ENCODE peak calls at places on chromosomes 2 and 18, in four cellular contexts. V, B, R and E are unnamed samples. For H3K9me3, the result is how much of the 10 kb centered on the place peaks cover.

GRCh38 chr2:12126325-12126724 is 379.9 kb downstream of the LPIN1 start:
- DNase-seq in V (no peak), B (no peak), R (no peak), E (no peak)

GRCh38 chr18:2906522-2907458 is 60.0 kb downstream of the EMILIN2 start:
- DNase-seq in V (no peak), B (no peak), R (peak), E (no peak)

GRCh38 chr18:35432565-35433001 is 55.4 kb upstream of the ZNF396 start:
- DNase-seq in V (no peak), B (no peak), R (no peak), E (no peak)

GRCh38 chr2:11719230-11719977 is 27.0 kb upstream of the LPIN1 start:
- DNase-seq in V (no peak), B (no peak), R (no peak), E (no peak)

GRCh38 chr2:231745303-231746038 is 35.6 kb downstream of the PDE6D start:
- DNase-seq in V (no peak), B (no peak), R (no peak), E (no peak)

GRCh38 chr2:237257471-237257951 is 156.5 kb downstream of the COL6A3 start:
- DNase-seq in V (no peak), B (no peak), R (no peak), E (no peak)

GRCh38 chr2:139550341-139550740 is 770.2 kb upstream of the NXPH2 start:
- DNase-seq in V (no peak), B (no peak), R (no peak), E (no peak)

GRCh38 chr2:43178602-43179542 is 47.5 kb downstream of the ZFP36L2 start:
- DNase-seq in V (peak), B (no peak), R (peak), E (peak)

GRCh38 chr2:17442334-17442733 is 75.9 kb downstream of the RAD51AP2 start:
- DNase-seq in V (peak), B (no peak), R (no peak), E (no peak)

GRCh38 chr2:177535968-177536514 is 143.5 kb downstream of the AGPS start:
- DNase-seq in V (no peak), B (no peak), R (no peak), E (no peak)

GRCh38 chr2:100666996-100667395 is 104.2 kb downstream of the PDCL3 start:
- DNase-seq in V (no peak), B (no peak), R (no peak), E (no peak)

GRCh38 chr2:215452725-215453124 is 16.9 kb upstream of the FN1 start:
- DNase-seq in V (no peak), B (no peak), R (no peak), E (no peak)

GRCh38 chr2:120983344-120983743 is 247.7 kb downstream of the GLI2 start:
- DNase-seq in V (no peak), B (no peak), R (no peak), E (no peak)

GRCh38 chr2:1546023-1546591 is 132.8 kb downstream of the TPO start:
- DNase-seq in V (no peak), B (no peak), R (no peak), E (no peak)

GRCh38 chr18:40357536-40357935 is 1597.5 kb upstream of the PIK3C3 start:
- DNase-seq in V (no peak), B (no peak), R (no peak), E (no peak)

GRCh38 chr2:204126705-204127104 is 190.1 kb downstream of the ICOS start:
- DNase-seq in V (no peak), B (no peak), R (no peak), E (no peak)

GRCh38 chr2:160241251-160242137 is 41.4 kb upstream of the ITGB6 start:
- DNase-seq in V (peak), B (no peak), R (no peak), E (peak)

GRCh38 chr2:187299122-187299906 is 148.7 kb downstream of the CALCRL start:
- DNase-seq in V (no peak), B (no peak), R (no peak), E (no peak)

DNA sequence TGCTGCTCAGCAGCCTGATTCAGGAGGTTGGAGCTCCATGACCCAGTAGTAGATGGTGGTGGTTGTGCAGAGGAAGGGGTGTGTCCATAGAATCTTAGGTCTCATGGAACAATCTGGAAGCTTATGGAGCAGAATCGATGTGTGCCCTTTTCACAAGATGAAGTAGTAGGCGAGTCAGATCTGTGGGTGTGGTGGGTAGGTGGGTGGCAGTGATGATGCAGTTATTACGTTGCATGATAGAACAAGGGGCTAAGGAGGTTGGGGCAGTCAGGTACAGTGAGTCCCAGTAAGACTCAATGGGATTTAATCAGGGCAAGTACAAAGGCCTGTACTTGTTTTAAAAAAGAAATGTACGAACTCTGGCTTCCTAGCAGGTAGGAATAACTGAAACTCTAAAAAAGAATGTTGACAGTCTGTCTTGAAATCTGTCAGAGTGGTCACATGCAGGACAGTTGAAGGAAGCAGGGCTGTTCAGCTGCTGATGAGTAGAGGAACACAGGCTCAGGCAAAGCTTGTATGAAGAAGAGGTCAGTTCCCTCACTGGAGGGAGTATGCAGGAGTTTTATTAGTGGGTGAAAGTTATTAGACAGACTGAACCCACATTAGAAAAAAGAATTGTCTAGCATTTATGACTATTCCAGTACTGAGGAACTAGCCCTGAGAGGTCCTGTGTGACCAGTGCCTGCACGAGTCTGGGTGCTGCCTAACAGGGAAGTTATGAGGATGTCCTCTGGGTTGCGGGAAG is 9.3 kb downstream of the TET3 start:
- DNase-seq in V (no peak), B (no peak), R (no peak), E (no peak)
- TF ChIP-seq CTCF in V (no peak), B (no peak), R (no peak), E (no peak)

GRCh38 chr18:66990909-66991308 is 387.0 kb upstream of the CDH19 start:
- DNase-seq in V (no peak), B (no peak), R (no peak), E (no peak)

GRCh38 chr18:66995270-66995669 is 391.4 kb upstream of the CDH19 start:
- DNase-seq in V (no peak), B (no peak), R (no peak), E (no peak)

GRCh38 chr18:66994790-66995189 is 390.9 kb upstream of the CDH19 start:
- DNase-seq in V (no peak), B (no peak), R (no peak), E (no peak)

GRCh38 chr18:66999003-66999402 is 395.1 kb upstream of the CDH19 start:
- DNase-seq in V (no peak), B (no peak), R (no peak), E (no peak)

DNA sequence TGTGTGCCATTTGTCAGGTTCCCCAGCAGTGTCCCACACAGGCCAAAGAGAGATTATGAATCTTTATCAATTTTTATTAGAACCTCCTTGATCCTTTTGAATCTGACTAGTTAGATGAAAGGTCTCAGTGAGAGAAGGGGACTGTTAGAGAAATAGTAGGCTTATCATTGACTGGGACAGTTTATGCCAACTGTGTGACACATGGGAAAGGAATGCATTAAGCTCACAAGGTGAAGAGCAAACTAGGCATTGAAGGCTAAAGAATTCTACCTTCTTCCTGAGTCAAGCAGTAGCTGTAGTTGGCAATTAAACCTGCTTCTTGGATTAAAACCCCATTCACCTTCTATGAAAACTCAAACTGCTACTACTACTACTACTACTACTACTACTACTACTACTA is 389.6 kb upstream of the CDH19 start:
- DNase-seq in V (no peak), B (no peak), R (no peak), E (no peak)
- H3K9me3 ChIP-seq in V (under half), B (under half), R (under half), E (under half)

GRCh38 chr2:33599175-33599942 is at the start of gene FAM98A:
- DNase-seq in V (peak), B (peak), R (peak), E (peak)
- TF ChIP-seq CTCF in V (no peak), B (no peak), R (no peak), E (no peak)

GRCh38 chr18:75305984-75306383 is 95.4 kb downstream of the TSHZ1 start:
- DNase-seq in V (no peak), B (no peak), R (no peak), E (no peak)
- H3K9me3 ChIP-seq in V (under half), B (under half), R (under half), E (under half)

GRCh38 chr2:20356042-20356441 is 5.4 kb upstream of the PUM2 start:
- DNase-seq in V (peak), B (no peak), R (no peak), E (no peak)
- TF ChIP-seq CTCF in V (no peak), B (no peak), R (no peak), E (no peak)

GRCh38 chr2:501667-502066 is 175.5 kb downstream of the TMEM18 start:
- DNase-seq in V (no peak), B (no peak), R (no peak), E (no peak)

GRCh38 chr2:497770-498492 is 179.3 kb downstream of the TMEM18 start:
- DNase-seq in V (no peak), B (no peak), R (no peak), E (no peak)

GRCh38 chr2:498493-499178 is 178.6 kb downstream of the TMEM18 start:
- DNase-seq in V (no peak), B (no peak), R (no peak), E (no peak)

GRCh38 chr2:501130-501529 is 176.1 kb downstream of the TMEM18 start:
- DNase-seq in V (no peak), B (no peak), R (no peak), E (no peak)

DNA sequence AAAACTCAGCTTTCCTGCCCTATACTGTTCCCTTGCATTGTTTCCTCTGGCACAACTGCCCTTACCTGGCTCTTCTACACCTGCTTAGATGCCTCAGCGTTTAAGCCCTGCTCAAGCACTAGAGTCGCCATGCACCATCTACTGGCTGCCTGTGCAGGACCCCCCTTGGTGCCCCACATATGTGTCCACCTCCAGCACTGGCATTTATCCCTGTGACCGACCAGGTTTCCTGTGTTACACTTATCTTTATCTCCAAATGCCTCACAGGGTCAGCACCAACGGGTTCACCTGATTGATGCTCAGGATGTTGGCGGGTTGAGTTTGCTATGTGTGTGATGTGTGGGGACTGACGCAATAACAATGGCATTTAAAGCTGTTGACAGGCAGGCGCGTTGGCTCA is 177.5 kb downstream of the TMEM18 start:
- DNase-seq in V (no peak), B (no peak), R (no peak), E (no peak)
- H3K9me3 ChIP-seq in V (under half), B (under half), R (under half), E (under half)

GRCh38 chr2:134785659-134786058 is 52.8 kb upstream of the ACMSD start:
- DNase-seq in V (no peak), B (no peak), R (no peak), E (no peak)

GRCh38 chr2:134782107-134782506 is 56.3 kb upstream of the ACMSD start:
- DNase-seq in V (no peak), B (no peak), R (no peak), E (no peak)

GRCh38 chr2:134780977-134781376 is 57.4 kb upstream of the ACMSD start:
- DNase-seq in V (no peak), B (no peak), R (no peak), E (no peak)

GRCh38 chr2:134783912-134784311 is 54.5 kb upstream of the ACMSD start:
- DNase-seq in V (no peak), B (no peak), R (no peak), E (no peak)

DNA sequence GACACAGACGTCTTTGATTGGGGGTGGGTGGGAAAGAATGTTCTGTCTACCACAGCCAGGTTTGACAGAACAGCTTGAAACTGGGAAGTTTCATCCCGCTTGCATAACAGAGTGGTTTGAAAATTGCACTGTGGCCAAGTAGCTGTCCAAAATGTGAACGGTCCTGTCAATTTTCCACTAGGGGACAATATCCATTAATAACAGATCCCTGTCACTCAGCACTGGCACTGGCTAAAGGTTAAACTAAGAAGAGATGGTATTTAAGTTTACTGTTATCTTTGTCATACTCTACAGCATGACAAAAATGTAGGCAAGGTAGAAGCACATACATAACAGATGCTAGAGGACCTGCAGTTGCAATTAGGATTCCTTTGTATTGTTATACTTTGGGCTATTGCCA is 55.6 kb upstream of the ACMSD start:
- DNase-seq in V (peak), B (no peak), R (no peak), E (no peak)
- TF ChIP-seq CTCF in V (peak), B (no peak), R (peak), E (no peak)

GRCh38 chr2:95377724-95378123 is 24.8 kb upstream of the FAHD2A start:
- DNase-seq in V (no peak), B (no peak), R (no peak), E (no peak)
- H3K9me3 ChIP-seq in V (under half), B (under half), R (under half), E (under half)

GRCh38 chr2:189440947-189441708 is at the start of gene WDR75:
- DNase-seq in V (peak), B (peak), R (peak), E (peak)
- TF ChIP-seq CTCF in V (no peak), B (no peak), R (no peak), E (no peak)